ENCODE peak calls at places on chromosomes 4 and X, in ten cellular contexts. Y is lower leg skin, J is MM.1S, K is brain microvascular endothelial cell, T is mammary epithelial cell, I is body of pancreas, Q is hepatocyte, A is right atrium auricular region, Z is tibial artery, P is ovary. X is an unnamed sample.

GRCh38 chrX:7147431-7147977 is at the start of gene STS:
- DNase-seq in Y (no peak), J (peak), K (no peak), T (peak), I (peak), Q (peak), A (peak), Z (no peak), P (peak), X (no peak)

GRCh38 chrX:152895724-152896420 is 2.0 kb upstream of the ZNF185 start:
- DNase-seq in Y (peak), J (no peak), K (no peak), T (peak), I (no peak), Q (no peak), A (no peak), Z (no peak), P (no peak), X (no peak)

GRCh38 chr4:100302061-100303026 is 112.1 kb upstream of the DDIT4L start:
- DNase-seq in Y (no peak), J (no peak), K (no peak), T (no peak), I (no peak), Q (no peak), A (no peak), Z (no peak), P (no peak), X (no peak)

GRCh38 chrX:37912286-37912685 is 64.9 kb upstream of the DYNLT3 start:
- DNase-seq in Y (no peak), J (no peak), K (peak), T (peak), I (no peak), Q (peak), A (no peak), Z (no peak), P (no peak), X (peak)

GRCh38 chrX:44875185-44875489 is 2.1 kb downstream of the KDM6A start:
- DNase-seq in Y (no peak), J (no peak), K (no peak), T (no peak), I (no peak), Q (no peak), A (no peak), Z (no peak), P (no peak), X (no peak)

GRCh38 chr4:55125087-55125721 is at the start of gene KDR:
- DNase-seq in Y (no peak), J (no peak), K (peak), T (peak), I (peak), Q (peak), A (no peak), Z (peak), P (peak), X (no peak)

GRCh38 chrX:66676413-66676812 is 37.5 kb upstream of the EDA2R start:
- DNase-seq in Y (no peak), J (no peak), K (peak), T (peak), I (no peak), Q (no peak), A (no peak), Z (no peak), P (no peak), X (peak)

GRCh38 chrX:97605271-97605670 is 721.6 kb downstream of the RPA4 start:
- DNase-seq in Y (no peak), J (no peak), K (no peak), T (no peak), I (no peak), Q (no peak), A (no peak), Z (no peak), P (no peak), X (no peak)

GRCh38 chrX:2829469-2830246 is 928 bp downstream of the GYG2 start:
- DNase-seq in Y (no peak), J (no peak), K (no peak), T (no peak), I (no peak), Q (peak), A (no peak), Z (no peak), P (no peak), X (no peak)

GRCh38 chrX:11376163-11376562 is 83.0 kb downstream of the AMELX start:
- DNase-seq in Y (no peak), J (no peak), K (no peak), T (no peak), I (no peak), Q (no peak), A (no peak), Z (no peak), P (no peak), X (no peak)

GRCh38 chr4:88661724-88662123 is 35.9 kb downstream of the NAP1L5 start:
- DNase-seq in Y (no peak), J (no peak), K (peak), T (peak), I (no peak), Q (peak), A (no peak), Z (no peak), P (no peak), X (peak)

GRCh38 chr4:102285831-102286230 is 59.5 kb downstream of the SLC39A8 start:
- DNase-seq in Y (no peak), J (no peak), K (no peak), T (peak), I (no peak), Q (no peak), A (no peak), Z (no peak), P (no peak), X (no peak)

GRCh38 chrX:51459125-51459524 is 37.3 kb downstream of the NUDT11 start:
- DNase-seq in Y (no peak), J (peak), K (peak), T (peak), I (peak), Q (peak), A (no peak), Z (no peak), P (no peak), X (no peak)

GRCh38 chr4:54274786-54275503 is 45.9 kb downstream of the PDGFRA start:
- DNase-seq in Y (no peak), J (no peak), K (no peak), T (no peak), I (no peak), Q (no peak), A (no peak), Z (no peak), P (no peak), X (no peak)

GRCh38 chrX:2334237-2334636 is 166.5 kb downstream of the DHRSX start:
- DNase-seq in Y (no peak), J (no peak), K (peak), T (no peak), I (no peak), Q (no peak), A (no peak), Z (no peak), P (no peak), X (no peak)

GRCh38 chrX:42602136-42602535 is 175.8 kb downstream of the PPP1R2C start:
- DNase-seq in Y (no peak), J (no peak), K (no peak), T (no peak), I (no peak), Q (no peak), A (no peak), Z (no peak), P (no peak), X (no peak)

GRCh38 chr4:94508256-94508655 is 56.5 kb downstream of the PDLIM5 start:
- DNase-seq in Y (no peak), J (no peak), K (no peak), T (no peak), I (no peak), Q (no peak), A (no peak), Z (no peak), P (no peak), X (no peak)

GRCh38 chr4:80492761-80493160 is 157.2 kb downstream of the CFAP299 start:
- DNase-seq in Y (no peak), J (peak), K (no peak), T (peak), I (no peak), Q (peak), A (no peak), Z (no peak), P (no peak), X (no peak)

GRCh38 chr4:154720123-154720522 is 23.7 kb upstream of the LRAT start:
- DNase-seq in Y (no peak), J (no peak), K (no peak), T (peak), I (no peak), Q (no peak), A (no peak), Z (no peak), P (no peak), X (no peak)

GRCh38 chr4:2806392-2807355 is 13.8 kb downstream of the SH3BP2 start:
- DNase-seq in Y (peak), J (no peak), K (no peak), T (no peak), I (peak), Q (no peak), A (no peak), Z (peak), P (peak), X (no peak)

GRCh38 chr4:152408514-152409327 is 127.2 kb downstream of the FBXW7 start:
- DNase-seq in Y (no peak), J (peak), K (peak), T (peak), I (no peak), Q (peak), A (no peak), Z (no peak), P (no peak), X (peak)

GRCh38 chr4:79748835-79749234 is 324.2 kb downstream of the ANTXR2 start:
- DNase-seq in Y (no peak), J (no peak), K (no peak), T (no peak), I (no peak), Q (no peak), A (no peak), Z (no peak), P (no peak), X (no peak)

GRCh38 chr4:79650794-79651431 is 242.9 kb upstream of the GK2 start:
- DNase-seq in Y (no peak), J (no peak), K (peak), T (peak), I (no peak), Q (no peak), A (no peak), Z (no peak), P (no peak), X (peak)

GRCh38 chr4:139367421-139368090 is 65.3 kb upstream of the NDUFC1 start:
- DNase-seq in Y (no peak), J (no peak), K (no peak), T (peak), I (no peak), Q (no peak), A (no peak), Z (no peak), P (no peak), X (peak)

DNA sequence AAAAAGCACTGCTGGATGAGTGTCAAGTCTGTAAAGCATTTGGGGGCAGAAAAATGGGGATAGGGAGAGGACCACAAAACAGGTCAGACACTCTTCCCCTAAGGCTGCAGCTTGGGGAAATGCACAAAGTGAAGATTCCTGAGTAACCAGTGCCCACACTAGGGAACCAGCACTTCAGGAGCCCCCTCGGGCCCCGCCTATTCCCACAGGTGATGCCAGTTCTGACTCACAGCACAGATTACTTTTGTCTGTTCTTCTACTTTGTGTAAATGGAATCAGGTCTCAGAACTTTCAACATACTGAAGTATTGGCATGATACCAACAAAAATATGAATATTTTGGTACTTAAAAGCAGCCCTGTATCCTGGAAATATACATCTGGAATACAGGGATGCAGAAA is 112.5 kb downstream of the ADRA2C start:
- DNase-seq in Y (no peak), J (no peak), K (no peak), T (no peak), I (no peak), Q (no peak), A (no peak), Z (no peak), P (no peak), X (no peak)
- TF ChIP-seq CTCF in Y (no peak), J (no peak), K (no peak), T (no peak), I (no peak), Q (no peak), A (no peak), Z (no peak), P (no peak), X (no peak)

DNA sequence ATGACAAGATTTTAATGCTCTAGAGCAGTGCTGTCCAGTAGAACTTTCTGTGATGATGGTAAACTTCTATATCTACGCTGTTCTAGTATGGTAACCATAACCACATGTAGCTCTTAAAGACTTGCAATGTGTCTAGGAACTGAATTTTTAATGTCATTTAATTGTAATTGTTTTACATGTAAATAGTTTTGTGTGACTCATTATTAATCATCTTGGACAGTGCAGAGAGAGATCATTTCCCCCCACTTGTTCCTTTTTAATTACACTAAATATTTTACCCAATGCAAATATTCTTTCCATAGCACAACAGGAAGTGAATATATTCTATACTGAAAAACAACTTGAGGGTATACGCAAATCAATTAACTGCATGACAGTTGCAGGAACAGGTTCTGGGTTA is 5.8 kb downstream of the ATG4A start:
- DNase-seq in Y (no peak), J (no peak), K (no peak), T (no peak), I (no peak), Q (no peak), A (no peak), Z (no peak), P (no peak), X (no peak)
- H3K4me3 ChIP-seq in Y (no peak), J (no peak), K (no peak), T (no peak), I (no peak), Q (no peak), A (no peak), Z (no peak), P (no peak), X (no peak)

GRCh38 chrX:49177338-49177833 is 5.7 kb downstream of the PLP2 start:
- DNase-seq in Y (no peak), J (no peak), K (no peak), T (peak), I (no peak), Q (no peak), A (no peak), Z (no peak), P (no peak), X (no peak)
- TF ChIP-seq CTCF in Y (no peak), J (peak), K (peak), T (no peak), I (no peak), Q (no peak), A (no peak), Z (no peak), P (no peak), X (peak)

GRCh38 chr4:85956296-85956955 is 403.4 kb downstream of the MAPK10 start:
- DNase-seq in Y (no peak), J (no peak), K (no peak), T (no peak), I (no peak), Q (no peak), A (no peak), Z (no peak), P (no peak), X (no peak)

GRCh38 chr4:85953651-85954018 is 406.2 kb downstream of the MAPK10 start:
- DNase-seq in Y (no peak), J (no peak), K (peak), T (peak), I (no peak), Q (peak), A (no peak), Z (no peak), P (no peak), X (no peak)

GRCh38 chr4:85952982-85953650 is 406.7 kb downstream of the MAPK10 start:
- DNase-seq in Y (no peak), J (no peak), K (no peak), T (no peak), I (no peak), Q (no peak), A (no peak), Z (no peak), P (no peak), X (no peak)

GRCh38 chr4:85952518-85952917 is 407.3 kb downstream of the MAPK10 start:
- DNase-seq in Y (no peak), J (no peak), K (peak), T (peak), I (no peak), Q (no peak), A (no peak), Z (no peak), P (no peak), X (no peak)

GRCh38 chr4:85955614-85956295 is 404.1 kb downstream of the MAPK10 start:
- DNase-seq in Y (no peak), J (no peak), K (no peak), T (peak), I (no peak), Q (no peak), A (no peak), Z (no peak), P (no peak), X (no peak)
- H3K4me3 ChIP-seq in Y (no peak), J (no peak), K (no peak), T (no peak), I (no peak), Q (no peak), A (no peak), Z (no peak), P (no peak), X (no peak)

GRCh38 chr4:65259251-65259650 is 411.0 kb downstream of the EPHA5 start:
- DNase-seq in Y (no peak), J (no peak), K (no peak), T (no peak), I (no peak), Q (no peak), A (no peak), Z (no peak), P (no peak), X (no peak)
- TF ChIP-seq CTCF in Y (no peak), J (no peak), K (no peak), T (no peak), I (no peak), Q (no peak), A (no peak), Z (no peak), P (no peak), X (no peak)

DNA sequence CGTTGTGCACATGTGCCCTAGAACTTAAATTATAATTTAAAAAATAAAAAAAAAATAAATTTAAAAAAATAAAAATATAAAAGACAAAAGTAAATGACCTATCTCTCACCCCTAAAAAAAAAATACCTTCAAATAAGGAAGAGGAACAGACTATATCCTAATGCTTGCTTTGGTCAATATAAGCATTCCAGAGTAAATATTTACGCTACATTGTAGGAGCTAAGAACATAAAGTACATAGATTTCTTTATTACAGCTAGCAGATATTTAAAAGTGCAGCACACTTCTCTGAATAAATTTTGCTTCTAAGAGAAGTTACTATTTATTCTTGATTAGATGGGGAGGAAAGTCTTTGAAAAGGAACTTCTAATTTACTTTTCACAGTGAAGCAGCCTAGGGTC is 24.5 kb upstream of the UGT2B11 start:
- DNase-seq in Y (no peak), J (no peak), K (no peak), T (no peak), I (no peak), Q (no peak), A (no peak), Z (no peak), P (no peak), X (no peak)
- H3K4me3 ChIP-seq in Y (no peak), J (no peak), K (no peak), T (no peak), I (no peak), Q (no peak), A (no peak), Z (no peak), P (no peak), X (no peak)

DNA sequence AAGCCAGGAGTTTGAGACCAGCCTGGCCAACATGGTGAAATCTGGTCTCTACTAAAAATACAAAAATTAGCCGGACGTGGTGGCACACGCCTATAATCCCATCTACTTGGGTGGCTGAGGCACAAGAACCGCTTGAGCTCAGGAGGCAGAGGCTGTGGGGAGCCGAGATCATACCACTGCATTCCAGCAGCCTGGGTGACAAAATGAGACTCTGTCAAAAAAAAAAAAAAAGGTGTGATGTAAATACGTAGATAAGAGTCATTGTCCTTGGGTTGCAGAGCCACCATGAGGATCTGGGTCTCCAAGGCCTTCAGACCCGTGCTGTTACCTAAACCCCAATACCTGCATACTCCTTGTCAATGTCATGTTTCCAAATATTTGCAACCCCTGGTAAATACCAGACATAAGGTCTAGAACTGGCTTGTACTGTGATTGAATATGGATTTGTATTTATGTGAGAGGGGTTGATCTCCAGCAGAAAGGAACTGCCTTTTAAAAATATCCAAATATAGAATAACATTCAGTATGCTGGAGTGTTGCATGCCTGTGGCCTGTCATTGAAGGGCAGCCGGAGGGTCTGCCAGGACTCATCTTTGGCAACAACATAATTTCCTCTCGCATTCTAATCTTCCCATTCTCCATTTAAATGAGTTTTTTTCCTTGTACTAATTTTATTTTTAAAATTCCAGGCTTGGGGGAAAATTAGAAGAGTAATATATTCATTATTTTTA is 40.4 kb downstream of the ATXN3L start:
- DNase-seq in Y (no peak), J (no peak), K (no peak), T (no peak), I (no peak), Q (no peak), A (no peak), Z (no peak), P (no peak), X (no peak)
- TF ChIP-seq CTCF in Y (no peak), J (no peak), K (no peak), T (no peak), I (no peak), Q (no peak), A (no peak), Z (no peak), P (no peak), X (no peak)

GRCh38 chr4:8125526-8126056 is 33.0 kb downstream of the ABLIM2 start:
- DNase-seq in Y (no peak), J (no peak), K (no peak), T (no peak), I (no peak), Q (no peak), A (no peak), Z (no peak), P (no peak), X (no peak)
- H3K4me3 ChIP-seq in Y (no peak), J (no peak), K (no peak), T (no peak), I (no peak), Q (no peak), A (no peak), Z (no peak), P (no peak), X (no peak)